ENCODE peak calls at places on chromosomes 2 and 18, in four cellular contexts. M, R, U and L are unnamed samples.

GRCh38 chr18:58671941-58672565 is 788 bp downstream of the MALT1 start:
- DNase-seq in M (no peak), R (no peak), U (peak; percentile 60), L (no peak)

GRCh38 chr2:79621755-79622154 is 108.9 kb downstream of the CTNNA2 start:
- DNase-seq in M (no peak), R (no peak), U (no peak), L (no peak)

GRCh38 chr2:6372317-6372903 is 493.3 kb downstream of the CMPK2 start:
- DNase-seq in M (no peak), R (no peak), U (no peak), L (no peak)

GRCh38 chr2:148957023-148957422 is 81.5 kb upstream of the LYPD6B start:
- DNase-seq in M (no peak), R (no peak), U (no peak), L (no peak)

GRCh38 chr2:134463726-134464076 is 209.8 kb downstream of the MGAT5 start:
- DNase-seq in M (no peak), R (no peak), U (no peak), L (no peak)

GRCh38 chr2:81436256-81436655 is 1131.7 kb upstream of the LRRTM1 start:
- DNase-seq in M (no peak), R (no peak), U (no peak), L (no peak)

GRCh38 chr2:236939751-236940229 is 145.9 kb upstream of the COPS8 start:
- DNase-seq in M (no peak), R (no peak), U (no peak), L (no peak)

GRCh38 chr18:75635096-75635495 is 207.6 kb upstream of the SMIM21 start:
- DNase-seq in M (no peak), R (no peak), U (no peak), L (no peak)

GRCh38 chr2:28681216-28681981 is 70.2 kb upstream of the PPP1CB start:
- DNase-seq in M (no peak), R (peak; percentile 15), U (peak; percentile 86), L (no peak)

GRCh38 chr2:232588031-232588430 is 37.5 kb downstream of the EIF4E2 start:
- DNase-seq in M (no peak), R (no peak), U (no peak), L (no peak)

GRCh38 chr2:223090540-223091235 is 38.7 kb downstream of the KCNE4 start:
- DNase-seq in M (no peak), R (no peak), U (no peak), L (no peak)

GRCh38 chr2:168565112-168565511 is 109.0 kb downstream of the CERS6 start:
- DNase-seq in M (no peak), R (no peak), U (peak; percentile 88), L (no peak)

GRCh38 chr2:196758474-196759377 is 40.8 kb downstream of the GTF3C3 start:
- DNase-seq in M (peak; percentile 59), R (no peak), U (peak; percentile 57), L (no peak)

GRCh38 chr2:17303496-17303895 is 214.7 kb downstream of the RAD51AP2 start:
- DNase-seq in M (no peak), R (no peak), U (peak; percentile 13), L (no peak)

GRCh38 chr2:25419678-25420242 is 78.0 kb upstream of the DNMT3A start:
- DNase-seq in M (no peak), R (no peak), U (no peak), L (no peak)

GRCh38 chr2:238489896-238490295 is 63.2 kb downstream of the ASB1 start:
- DNase-seq in M (no peak), R (no peak), U (no peak), L (no peak)

GRCh38 chr2:168948621-168949212 is 47.6 kb downstream of the G6PC2 start:
- DNase-seq in M (no peak), R (no peak), U (peak; percentile 52), L (peak; percentile 39)

GRCh38 chr18:36127866-36128845 is 984 bp downstream of the SLC39A6 start:
- DNase-seq in M (peak; percentile 24), R (no peak), U (peak; percentile 30), L (peak; percentile 40)

GRCh38 chr2:113184531-113185230 is 10.9 kb downstream of the PSD4 start:
- DNase-seq in M (no peak), R (no peak), U (no peak), L (no peak)

GRCh38 chr2:177241771-177242135 is 22.8 kb downstream of the NFE2L2 start:
- DNase-seq in M (no peak), R (no peak), U (peak; percentile 56), L (no peak)